ENCODE peak calls at places on chromosomes 3 and 15, in nine cellular contexts. K, Y, W, F, B, Z, S, E and L are unnamed samples.

GRCh38 chr15:89362203-89363101 is 27.8 kb upstream of the POLG start:
- DNase-seq in F (peak; percentile 32), K (no peak), E (peak; percentile 51), B (no peak), W (no peak), Z (no peak), Y (no peak), S (no peak), L (peak; percentile 27)

GRCh38 chr3:115693868-115694267 is 70.6 kb downstream of the GAP43 start:
- DNase-seq in E (no peak), K (no peak), S (no peak), B (no peak), Z (no peak), W (no peak), F (no peak), Y (no peak), L (no peak)

GRCh38 chr3:77320514-77320913 is 280.6 kb downstream of the ROBO2 start:
- DNase-seq in F (peak; percentile 70), Y (peak; percentile 21), W (peak; percentile 69), B (no peak), S (no peak), E (no peak), K (no peak), Z (no peak), L (peak; percentile 17)

GRCh38 chr15:31483924-31484368 is 157.3 kb downstream of the KLF13 start:
- DNase-seq in B (no peak), W (no peak), S (no peak), K (peak; percentile 59), F (no peak), E (no peak), Z (no peak), Y (no peak), L (peak; percentile 50)

GRCh38 chr3:69485489-69485888 is 99.6 kb upstream of the FRMD4B start:
- DNase-seq in Y (no peak), K (no peak), S (no peak), F (no peak), E (no peak), W (no peak), B (no peak), Z (no peak), L (no peak)

GRCh38 chr3:99854899-99855298 is 37.2 kb downstream of the CMSS1 start:
- DNase-seq in E (no peak), W (no peak), B (no peak), K (no peak), S (no peak), Y (no peak), Z (no peak), F (no peak), L (no peak)

GRCh38 chr3:23288286-23288685 is 85.2 kb downstream of the UBE2E2 start:
- DNase-seq in F (no peak), Y (peak; percentile 13), Z (no peak), W (peak; percentile 26), B (no peak), S (peak; percentile 6), E (no peak), K (no peak), L (no peak)

GRCh38 chr3:12886106-12886679 is 44.8 kb upstream of the RPL32 start:
- DNase-seq in E (peak; percentile 71), F (no peak), K (no peak), S (no peak), W (no peak), Z (no peak), Y (no peak), B (no peak), L (no peak)

GRCh38 chr15:31197497-31198414 is 96.2 kb upstream of the TRPM1 start:
- DNase-seq in K (no peak), S (no peak), E (peak; percentile 57), B (peak; percentile 60), W (peak; percentile 49), Z (no peak), F (peak; percentile 67), Y (peak; percentile 12), L (peak; percentile 68)

GRCh38 chr15:98881526-98882517 is 125.8 kb downstream of the PGPEP1L start:
- DNase-seq in B (no peak), E (peak; percentile 45), Z (no peak), K (no peak), S (peak; percentile 42), W (peak; percentile 65), Y (peak; percentile 56), F (peak; percentile 54), L (peak; percentile 65)

GRCh38 chr3:99710094-99710493 is 71.7 kb downstream of the COL8A1 start:
- DNase-seq in F (no peak), K (no peak), Y (no peak), S (no peak), Z (no peak), E (no peak), B (no peak), W (no peak), L (no peak)

GRCh38 chr3:21573291-21573690 is 177.7 kb downstream of the ZNF385D start:
- DNase-seq in K (no peak), B (no peak), Z (no peak), W (peak; percentile 18), S (no peak), E (no peak), F (no peak), Y (no peak), L (no peak)

GRCh38 chr3:144708437-144708836 is 736.8 kb downstream of the DIPK2A start:
- DNase-seq in K (no peak), S (no peak), Z (no peak), F (no peak), E (no peak), Y (no peak), B (peak; percentile 32), W (no peak), L (no peak)

GRCh38 chr3:176513604-176514003 is 683.7 kb downstream of the TBL1XR1 start:
- DNase-seq in S (no peak), E (no peak), W (no peak), Z (no peak), F (peak; percentile 14), K (no peak), B (no peak), Y (no peak), L (no peak)

GRCh38 chr3:51243919-51244318 is 141.2 kb upstream of the MANF start:
- DNase-seq in K (no peak), Z (no peak), W (no peak), Y (no peak), S (no peak), F (no peak), E (no peak), B (no peak), L (no peak)

DNA sequence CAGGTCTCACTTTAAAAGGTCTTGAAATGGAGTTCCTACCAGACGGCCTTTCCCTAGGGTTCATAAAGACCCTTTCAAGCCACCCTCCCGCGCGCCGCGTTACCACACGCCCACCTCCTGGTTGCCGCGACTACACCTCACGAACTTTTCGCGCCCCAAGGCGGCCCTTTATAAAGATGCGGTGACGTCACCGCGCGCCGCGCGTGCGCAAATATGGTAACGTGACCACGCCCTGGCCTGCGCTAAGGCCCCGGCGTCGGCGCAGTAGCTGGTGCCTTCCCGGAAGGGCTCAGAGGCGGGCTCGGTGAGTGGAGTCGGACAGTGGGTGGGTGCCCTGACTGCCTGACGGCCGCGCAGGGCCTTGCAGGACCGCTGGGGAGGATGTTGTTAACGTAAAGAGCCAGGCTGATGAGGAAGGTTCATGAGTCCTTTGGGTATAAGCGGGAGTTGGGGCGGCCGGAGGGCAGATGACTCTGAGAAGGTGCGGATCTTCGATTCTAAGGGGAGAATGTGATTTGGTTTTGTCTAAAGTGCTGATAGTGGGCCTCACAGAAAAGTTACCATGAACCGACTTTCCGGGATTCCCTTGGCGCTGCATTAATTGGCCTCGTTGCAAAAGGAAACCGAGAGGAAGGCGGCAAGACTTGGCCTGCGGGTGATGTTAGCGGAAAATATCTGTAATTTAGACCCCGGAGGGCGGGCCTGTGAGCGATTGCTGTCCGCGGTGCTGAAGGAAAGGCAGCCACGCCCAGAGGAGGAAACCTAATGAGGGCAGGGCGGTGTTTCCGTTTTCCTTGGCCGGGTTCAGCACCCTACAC is 54.4 kb downstream of the FEZF2 start:
- DNase-seq in Y (peak; percentile 78), W (peak; percentile 61), F (peak; percentile 96), S (peak; percentile 87), K (peak; percentile 85), B (peak; percentile 84), Z (peak; percentile 85), E (peak; percentile 27), L (peak; percentile 28)
- TF ChIP-seq CTCF in Y (no peak), W (no peak), F (no peak), S (no peak), K (no peak), B (no peak), Z (no peak), E (no peak), L (no peak)

DNA sequence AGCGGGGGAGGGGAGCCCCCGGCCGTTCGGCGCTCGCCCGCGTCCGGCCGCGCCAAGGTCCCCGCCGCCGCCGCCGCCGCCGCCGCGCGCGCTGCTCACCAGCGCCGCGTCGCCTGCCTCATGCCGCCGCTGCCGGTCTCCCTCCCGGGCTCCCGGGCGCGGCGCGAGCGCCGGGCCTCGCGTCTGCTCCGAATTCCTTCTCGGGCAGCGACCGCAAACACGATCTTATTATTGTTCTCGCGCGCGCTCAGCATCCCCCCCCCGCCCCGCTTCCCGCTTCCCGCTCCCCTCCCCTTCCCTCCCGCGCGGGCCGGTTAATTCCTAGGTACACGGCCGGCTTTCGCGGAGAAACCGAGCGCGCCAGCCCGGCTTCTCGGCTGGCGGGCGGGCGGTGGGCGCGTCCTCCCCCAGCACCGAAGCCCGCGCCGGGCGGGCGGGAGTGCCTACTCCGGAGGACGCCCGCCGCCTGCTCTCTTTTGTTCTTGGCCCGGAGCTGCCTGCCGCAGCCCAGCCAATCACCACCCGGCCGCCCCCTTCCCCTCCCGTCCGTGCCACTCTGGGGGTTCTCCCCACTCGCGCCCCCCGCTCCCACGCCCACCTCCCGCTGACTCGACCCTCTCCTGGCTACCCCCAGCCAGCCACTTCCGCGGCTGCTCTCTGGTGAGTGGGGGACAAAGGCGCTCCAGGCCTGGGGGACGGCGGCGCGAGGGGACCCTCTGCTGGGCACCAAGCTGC is at the start of gene HDGFL3:
- DNase-seq in Z (peak; percentile 81), F (peak; percentile 88), B (peak; percentile 57), Y (peak; percentile 25), W (peak; percentile 59), K (peak; percentile 82), E (peak; percentile 69), S (peak; percentile 57), L (peak; percentile 63)
- TF ChIP-seq CTCF in Z (no peak), F (no peak), B (peak; percentile 56), Y (peak; percentile 24), W (peak; percentile 35), K (no peak), E (no peak), S (peak; percentile 27), L (no peak)

DNA sequence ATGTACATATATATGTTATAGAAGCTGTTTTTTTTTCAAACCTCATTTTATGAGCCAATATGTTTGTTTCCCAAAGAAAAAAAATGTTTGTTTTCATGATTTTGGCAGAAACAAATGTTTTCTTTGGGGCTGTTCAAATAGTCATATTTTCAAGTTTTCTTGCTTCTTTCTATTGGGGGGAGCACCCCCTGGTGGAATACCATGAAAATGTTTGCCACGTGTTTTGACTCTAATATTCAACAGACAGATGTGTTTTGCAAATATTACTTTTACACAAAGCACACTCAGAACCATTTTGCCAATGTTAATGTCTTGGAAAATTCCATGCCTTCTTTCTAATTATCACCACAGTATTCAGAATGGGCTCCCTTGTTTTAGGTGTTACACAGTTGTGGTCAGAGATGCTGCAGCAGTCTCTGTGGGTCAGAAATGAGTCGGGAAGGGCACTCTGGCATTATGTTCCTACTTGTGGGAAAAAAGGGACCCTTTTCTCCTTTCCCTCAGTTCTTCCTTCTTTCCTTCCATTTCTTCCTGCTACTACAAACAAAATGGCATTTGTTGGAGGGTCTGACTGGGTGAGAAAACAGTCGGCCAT is 817.0 kb downstream of the TUSC7 start:
- DNase-seq in F (peak; percentile 18), W (peak; percentile 17), Z (no peak), S (peak; percentile 0), K (no peak), Y (peak; percentile 20), B (no peak), E (no peak), L (peak; percentile 10)
- TF ChIP-seq CTCF in F (peak; percentile 81), W (peak; percentile 64), Z (no peak), S (peak; percentile 45), K (peak; percentile 64), Y (peak; percentile 81), B (peak; percentile 67), E (peak; percentile 64), L (peak; percentile 42)

GRCh38 chr3:127809211-127809610 is 13.1 kb downstream of the MGLL start:
- DNase-seq in K (no peak), Z (no peak), S (no peak), F (no peak), E (no peak), W (no peak), Y (no peak), B (no peak), L (no peak)
- TF ChIP-seq CTCF in K (no peak), Z (no peak), S (no peak), F (no peak), E (no peak), W (no peak), Y (no peak), B (no peak), L (no peak)